ENCODE peak calls at places on chromosomes 2 and 18, in nine cellular contexts. R, H, N, K, S, F, L, I and P are unnamed samples.

GRCh38 chr2:62539892-62540785 is 34.1 kb upstream of the TMEM17 start:
- DNase-seq in K (no peak), R (no peak), F (no peak), H (no peak), S (no peak), L (no peak), N (no peak), I (no peak), P (no peak)

GRCh38 chr18:25016666-25017065 is 335.3 kb downstream of the ZNF521 start:
- DNase-seq in I (no peak), F (no peak), S (no peak), R (no peak), L (no peak), N (no peak), H (no peak), K (no peak), P (no peak)

GRCh38 chr2:219736196-219736595 is 108.8 kb downstream of the SLC4A3 start:
- DNase-seq in F (peak; percentile 67), L (peak; percentile 81), I (peak; percentile 55), N (peak; percentile 5), K (no peak), H (peak; percentile 82), S (no peak), R (no peak), P (no peak)

GRCh38 chr2:120310136-120310535 is 35.8 kb upstream of the INHBB start:
- DNase-seq in R (no peak), I (no peak), S (no peak), K (no peak), H (no peak), F (no peak), L (no peak), N (no peak), P (no peak)

GRCh38 chr2:180322781-180323180 is 315.7 kb upstream of the CWC22 start:
- DNase-seq in I (no peak), K (no peak), L (no peak), R (no peak), H (peak; percentile 9), F (peak; percentile 55), N (no peak), S (no peak), P (no peak)

GRCh38 chr18:46542545-46542944 is 114.5 kb downstream of the LOXHD1 start:
- DNase-seq in N (no peak), R (no peak), F (peak; percentile 15), H (no peak), K (no peak), I (no peak), S (no peak), L (peak; percentile 75), P (no peak)

GRCh38 chr2:131641414-131642206 is 113.9 kb downstream of the CCDC74A start:
- DNase-seq in H (peak; percentile 2), I (no peak), L (peak; percentile 5), F (no peak), R (no peak), K (no peak), N (no peak), S (no peak), P (no peak)

GRCh38 chr2:191899442-191899841 is 52.6 kb upstream of the CAVIN2 start:
- DNase-seq in R (no peak), H (peak; percentile 93), F (peak; percentile 80), K (no peak), L (no peak), S (no peak), N (no peak), I (no peak), P (no peak)

GRCh38 chr18:80067321-80067720 is 33.1 kb downstream of the RBFA start:
- DNase-seq in N (no peak), K (no peak), I (no peak), L (no peak), F (no peak), S (no peak), R (no peak), H (no peak), P (no peak)

GRCh38 chr2:127024769-127025356 is 82.1 kb downstream of the BIN1 start:
- DNase-seq in S (peak; percentile 33), L (peak; percentile 64), N (no peak), I (peak; percentile 35), R (no peak), H (no peak), K (no peak), F (peak; percentile 28), P (no peak)

GRCh38 chr2:127048618-127048935 is 58.4 kb downstream of the BIN1 start:
- DNase-seq in I (no peak), L (no peak), N (no peak), S (no peak), K (no peak), R (no peak), H (no peak), F (no peak), P (no peak)

GRCh38 chr2:105409717-105410116 is 10.9 kb upstream of the FHL2 start:
- DNase-seq in H (peak; percentile 74), K (peak; percentile 83), R (no peak), I (no peak), F (peak; percentile 93), L (no peak), S (peak; percentile 54), N (no peak), P (peak; percentile 93)

GRCh38 chr2:138600732-138601437 is 99.3 kb downstream of the SPOPL start:
- DNase-seq in S (no peak), L (no peak), F (peak; percentile 42), I (no peak), R (no peak), H (no peak), K (no peak), N (no peak), P (no peak)

GRCh38 chr2:44938287-44939073 is 3.0 kb upstream of the SIX3 start:
- DNase-seq in I (no peak), S (no peak), H (no peak), L (peak; percentile 52), F (no peak), R (no peak), N (no peak), K (no peak), P (peak; percentile 76)

GRCh38 chr2:10814571-10815331 is 2.2 kb upstream of the PDIA6 start:
- DNase-seq in H (no peak), I (no peak), K (no peak), S (no peak), F (no peak), N (no peak), R (no peak), L (no peak), P (no peak)

GRCh38 chr2:10812362-10813084 is at the start of gene PDIA6:
- DNase-seq in L (peak; percentile 98), S (peak; percentile 98), N (peak; percentile 95), K (peak; percentile 97), H (peak; percentile 96), I (peak; percentile 89), F (peak; percentile 95), R (peak; percentile 97), P (peak; percentile 99)

GRCh38 chr2:10813085-10813748 is 632 bp upstream of the PDIA6 start:
- DNase-seq in F (no peak), K (no peak), N (no peak), H (no peak), R (no peak), L (no peak), S (no peak), I (no peak), P (no peak)

GRCh38 chr2:10811552-10811951 is 1.0 kb downstream of the PDIA6 start:
- DNase-seq in L (no peak), F (no peak), N (no peak), R (no peak), S (no peak), H (no peak), I (no peak), K (no peak), P (no peak)

GRCh38 chr2:10814142-10814541 is 1.6 kb upstream of the PDIA6 start:
- DNase-seq in F (no peak), R (no peak), L (no peak), S (no peak), H (no peak), N (no peak), I (no peak), K (no peak), P (no peak)
- H3K27ac ChIP-seq in F (no peak overlapping the region), R (no peak overlapping the region), L (no peak overlapping the region), S (no peak overlapping the region), H (no peak overlapping the region), N (no peak overlapping the region), I (no peak overlapping the region), K (no peak overlapping the region), P (no peak overlapping the region)

GRCh38 chr2:175008801-175009495 is 3.8 kb upstream of the CHN1 start:
- DNase-seq in K (no peak), S (no peak), I (no peak), L (peak; percentile 37), H (no peak), R (no peak), N (no peak), F (no peak), P (no peak)

GRCh38 chr2:175010848-175011254 is 5.7 kb upstream of the CHN1 start:
- DNase-seq in S (no peak), L (peak; percentile 73), I (no peak), H (no peak), K (no peak), N (no peak), R (no peak), F (no peak), P (no peak)

GRCh38 chr2:175012516-175012915 is 7.3 kb upstream of the CHN1 start:
- DNase-seq in H (no peak), N (no peak), I (no peak), K (no peak), R (no peak), F (peak; percentile 6), L (no peak), S (no peak), P (no peak)

GRCh38 chr2:175009917-175010621 is 4.9 kb upstream of the CHN1 start:
- DNase-seq in N (no peak), S (no peak), I (no peak), R (no peak), F (no peak), L (no peak), H (no peak), K (no peak), P (no peak)

GRCh38 chr2:175011505-175011904 is 6.3 kb upstream of the CHN1 start:
- DNase-seq in K (no peak), F (no peak), I (no peak), R (no peak), H (no peak), S (no peak), N (no peak), L (no peak), P (no peak)
- H3K4me1 ChIP-seq in K (no peaks in the 10 kb centered on the region), F (no peaks in the 10 kb centered on the region), I (no peaks in the 10 kb centered on the region), R (no peaks in the 10 kb centered on the region), H (peaks cover 2% of the 10 kb centered on the region), S (no peaks in the 10 kb centered on the region), N (no peaks in the 10 kb centered on the region), L (peaks cover 25% of the 10 kb centered on the region), P (peaks cover 2% of the 10 kb centered on the region)

GRCh38 chr2:41434991-41435390 is 612.8 kb upstream of the PKDCC start:
- DNase-seq in S (no peak), H (no peak), F (no peak), N (no peak), L (no peak), I (no peak), R (no peak), K (no peak), P (no peak)
- H3K4me3 ChIP-seq in S (no peak overlapping the region), H (no peak overlapping the region), F (no peak overlapping the region), N (no peak overlapping the region), L (no peak overlapping the region), I (no peak overlapping the region), R (no peak overlapping the region), K (no peak overlapping the region), P (no peak overlapping the region)

DNA sequence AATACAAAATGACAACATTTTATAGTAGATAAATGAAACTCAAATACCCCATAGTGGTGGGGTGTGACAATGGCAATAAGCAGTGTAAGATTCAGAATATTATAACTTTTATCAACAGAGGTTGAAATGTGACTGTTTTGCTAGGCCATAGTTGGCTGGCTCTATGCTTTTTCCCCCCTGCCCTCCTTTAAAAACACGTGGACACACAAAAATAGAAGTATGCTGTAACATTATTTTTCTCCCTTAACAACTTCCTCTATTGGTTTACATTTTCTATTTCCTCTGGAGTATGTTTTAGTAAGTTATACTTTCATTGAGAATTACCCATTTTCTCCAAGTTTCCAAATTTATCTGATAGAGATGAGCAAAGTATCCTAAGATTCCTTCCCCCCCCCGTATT is 31.1 kb downstream of the NDUFAF7 start:
- DNase-seq in I (no peak), K (no peak), H (no peak), N (no peak), S (no peak), R (no peak), L (no peak), F (no peak), P (no peak)
- H3K27ac ChIP-seq in I (no peak overlapping the region), K (no peak overlapping the region), H (no peak overlapping the region), N (no peak overlapping the region), S (no peak overlapping the region), R (no peak overlapping the region), L (no peak overlapping the region), F (no peak overlapping the region), P (no peak overlapping the region)